ENCODE peak calls at places on chromosomes 2 and 18, in nine cellular contexts. One of them, this sample, is unnamed.

GRCh38 chr2:128640847-128641360 is 322.2 kb upstream of the HS6ST1 start:
- DNase-seq in mesothelial cell of epicardium: peak; percentile 4
- DNase-seq in HL-60: no peak
- DNase-seq in T-cell: no peak
- DNase-seq in heart left ventricle: peak; percentile 27
- DNase-seq in KG1: no peak
- DNase-seq in GM12865: no peak
- DNase-seq in left cardiac atrium: no peak
- DNase-seq in MM.1S: no peak
- DNase-seq in this sample: no peak

GRCh38 chr18:50629148-50629631 is 69.3 kb downstream of the MAPK4 start:
- DNase-seq in mesothelial cell of epicardium: no peak
- DNase-seq in HL-60: no peak
- DNase-seq in T-cell: no peak
- DNase-seq in heart left ventricle: no peak
- DNase-seq in KG1: no peak
- DNase-seq in GM12865: no peak
- DNase-seq in left cardiac atrium: no peak
- DNase-seq in MM.1S: no peak
- DNase-seq in this sample: no peak

GRCh38 chr2:102238039-102238756 is 51.4 kb downstream of the IL1RL2 start:
- DNase-seq in mesothelial cell of epicardium: no peak
- DNase-seq in HL-60: no peak
- DNase-seq in T-cell: no peak
- DNase-seq in heart left ventricle: no peak
- DNase-seq in KG1: no peak
- DNase-seq in GM12865: peak; percentile 20
- DNase-seq in left cardiac atrium: no peak
- DNase-seq in MM.1S: no peak
- DNase-seq in this sample: no peak

GRCh38 chr2:67825476-67825875 is 237.3 kb downstream of the C1D start:
- DNase-seq in mesothelial cell of epicardium: no peak
- DNase-seq in HL-60: no peak
- DNase-seq in T-cell: no peak
- DNase-seq in heart left ventricle: no peak
- DNase-seq in KG1: no peak
- DNase-seq in GM12865: no peak
- DNase-seq in left cardiac atrium: no peak
- DNase-seq in MM.1S: no peak
- DNase-seq in this sample: no peak

GRCh38 chr2:186687774-186688173 is 6.1 kb upstream of the FAM171B start:
- DNase-seq in mesothelial cell of epicardium: no peak
- DNase-seq in HL-60: peak; percentile 32
- DNase-seq in T-cell: no peak
- DNase-seq in heart left ventricle: no peak
- DNase-seq in KG1: no peak
- DNase-seq in GM12865: peak; percentile 7
- DNase-seq in left cardiac atrium: no peak
- DNase-seq in MM.1S: no peak
- DNase-seq in this sample: no peak

GRCh38 chr18:65365245-65365955 is 385.4 kb upstream of the CDH7 start:
- DNase-seq in mesothelial cell of epicardium: no peak
- DNase-seq in HL-60: no peak
- DNase-seq in T-cell: no peak
- DNase-seq in heart left ventricle: no peak
- DNase-seq in KG1: no peak
- DNase-seq in GM12865: no peak
- DNase-seq in left cardiac atrium: no peak
- DNase-seq in MM.1S: no peak
- DNase-seq in this sample: no peak

GRCh38 chr18:63890950-63891304 is 3.4 kb downstream of the SERPINB2 start:
- DNase-seq in mesothelial cell of epicardium: no peak
- DNase-seq in HL-60: no peak
- DNase-seq in T-cell: no peak
- DNase-seq in heart left ventricle: no peak
- DNase-seq in KG1: no peak
- DNase-seq in GM12865: peak; percentile 64
- DNase-seq in left cardiac atrium: no peak
- DNase-seq in MM.1S: no peak
- DNase-seq in this sample: no peak

GRCh38 chr2:174495365-174496012 is 8.7 kb upstream of the GPR155 start:
- DNase-seq in mesothelial cell of epicardium: no peak
- DNase-seq in HL-60: no peak
- DNase-seq in T-cell: no peak
- DNase-seq in heart left ventricle: no peak
- DNase-seq in KG1: no peak
- DNase-seq in GM12865: no peak
- DNase-seq in left cardiac atrium: no peak
- DNase-seq in MM.1S: no peak
- DNase-seq in this sample: peak; percentile 2

GRCh38 chr2:188798159-188798558 is 176.0 kb upstream of the COL3A1 start:
- DNase-seq in mesothelial cell of epicardium: no peak
- DNase-seq in HL-60: no peak
- DNase-seq in T-cell: no peak
- DNase-seq in heart left ventricle: no peak
- DNase-seq in KG1: no peak
- DNase-seq in GM12865: no peak
- DNase-seq in left cardiac atrium: no peak
- DNase-seq in MM.1S: no peak
- DNase-seq in this sample: no peak

GRCh38 chr2:241074065-241074818 is 27.8 kb downstream of the MTERF4 start:
- DNase-seq in mesothelial cell of epicardium: no peak
- DNase-seq in HL-60: no peak
- DNase-seq in T-cell: no peak
- DNase-seq in heart left ventricle: no peak
- DNase-seq in KG1: no peak
- DNase-seq in GM12865: no peak
- DNase-seq in left cardiac atrium: no peak
- DNase-seq in MM.1S: no peak
- DNase-seq in this sample: no peak

GRCh38 chr2:26569216-26570082 is 71.7 kb downstream of the CIB4 start:
- DNase-seq in mesothelial cell of epicardium: no peak
- DNase-seq in HL-60: no peak
- DNase-seq in T-cell: no peak
- DNase-seq in heart left ventricle: peak; percentile 29
- DNase-seq in KG1: no peak
- DNase-seq in GM12865: no peak
- DNase-seq in left cardiac atrium: peak; percentile 7
- DNase-seq in MM.1S: no peak
- DNase-seq in this sample: no peak

GRCh38 chr2:202653890-202654289 is 19.1 kb downstream of the FAM117B start:
- DNase-seq in mesothelial cell of epicardium: no peak
- DNase-seq in HL-60: no peak
- DNase-seq in T-cell: no peak
- DNase-seq in heart left ventricle: no peak
- DNase-seq in KG1: no peak
- DNase-seq in GM12865: no peak
- DNase-seq in left cardiac atrium: no peak
- DNase-seq in MM.1S: no peak
- DNase-seq in this sample: no peak